ENCODE peak calls at places on chromosomes 5 and 9, in six cellular contexts. One of them, this sample, is unnamed.

GRCh38 chr9:109574061-109574882 is 76.2 kb upstream of the PTPN3 start:
- DNase-seq in BE2C: peak
- DNase-seq in SJSA1: peak
- DNase-seq in GM23248: peak
- DNase-seq in tibial nerve: peak
- DNase-seq in uterus: no peak
- DNase-seq in this sample: peak

GRCh38 chr9:92325269-92325990 is at the start of the genes CENPP and NOL8:
- DNase-seq in tibial nerve: peak
- DNase-seq in SJSA1: peak
- DNase-seq in uterus: peak
- DNase-seq in BE2C: peak
- DNase-seq in GM23248: peak
- DNase-seq in this sample: peak

GRCh38 chr5:891117-891836 is 1.3 kb downstream of the BRD9 start:
- DNase-seq in GM23248: peak
- DNase-seq in BE2C: peak
- DNase-seq in tibial nerve: no peak
- DNase-seq in uterus: no peak
- DNase-seq in SJSA1: no peak
- DNase-seq in this sample: no peak

GRCh38 chr9:108100571-108100970 is 611.0 kb upstream of the KLF4 start:
- DNase-seq in BE2C: no peak
- DNase-seq in tibial nerve: no peak
- DNase-seq in SJSA1: no peak
- DNase-seq in uterus: no peak
- DNase-seq in GM23248: no peak
- DNase-seq in this sample: peak

GRCh38 chr5:66582499-66582898 is 13.7 kb upstream of the MAST4 start:
- DNase-seq in BE2C: no peak
- DNase-seq in tibial nerve: no peak
- DNase-seq in SJSA1: no peak
- DNase-seq in uterus: no peak
- DNase-seq in GM23248: peak
- DNase-seq in this sample: peak

GRCh38 chr5:176816791-176817272 is 6.5 kb downstream of the UNC5A start:
- DNase-seq in GM23248: no peak
- DNase-seq in BE2C: peak
- DNase-seq in SJSA1: no peak
- DNase-seq in tibial nerve: no peak
- DNase-seq in uterus: no peak
- DNase-seq in this sample: no peak

GRCh38 chr5:174087783-174088182 is 42.3 kb downstream of the NSG2 start:
- DNase-seq in GM23248: no peak
- DNase-seq in uterus: no peak
- DNase-seq in BE2C: no peak
- DNase-seq in SJSA1: no peak
- DNase-seq in tibial nerve: no peak
- DNase-seq in this sample: no peak

GRCh38 chr5:169037478-169037877 is 263.5 kb downstream of the SLIT3 start:
- DNase-seq in GM23248: no peak
- DNase-seq in tibial nerve: no peak
- DNase-seq in SJSA1: no peak
- DNase-seq in BE2C: no peak
- DNase-seq in uterus: no peak
- DNase-seq in this sample: no peak

GRCh38 chr5:36944607-36945225 is 68.1 kb downstream of the NIPBL start:
- DNase-seq in GM23248: peak
- DNase-seq in uterus: no peak
- DNase-seq in tibial nerve: no peak
- DNase-seq in BE2C: no peak
- DNase-seq in SJSA1: peak
- DNase-seq in this sample: peak

GRCh38 chr9:15724006-15724405 is 171.2 kb downstream of the CCDC171 start:
- DNase-seq in GM23248: peak
- DNase-seq in uterus: no peak
- DNase-seq in SJSA1: peak
- DNase-seq in BE2C: no peak
- DNase-seq in tibial nerve: no peak
- DNase-seq in this sample: peak

GRCh38 chr5:121841900-121842299 is 9.8 kb upstream of the FTMT start:
- DNase-seq in BE2C: no peak
- DNase-seq in SJSA1: no peak
- DNase-seq in tibial nerve: no peak
- DNase-seq in GM23248: peak
- DNase-seq in uterus: no peak
- DNase-seq in this sample: no peak

GRCh38 chr9:6645153-6646027 is at the start of gene GLDC:
- DNase-seq in SJSA1: no peak
- DNase-seq in tibial nerve: peak
- DNase-seq in uterus: peak
- DNase-seq in GM23248: no peak
- DNase-seq in BE2C: peak
- DNase-seq in this sample: no peak

GRCh38 chr9:123864291-123864690 is 65.6 kb downstream of the DENND1A start:
- DNase-seq in GM23248: no peak
- DNase-seq in uterus: no peak
- DNase-seq in BE2C: no peak
- DNase-seq in tibial nerve: no peak
- DNase-seq in SJSA1: no peak
- DNase-seq in this sample: no peak

GRCh38 chr5:179192891-179193470 is 132.8 kb downstream of the ZNF354C start:
- DNase-seq in tibial nerve: no peak
- DNase-seq in BE2C: no peak
- DNase-seq in uterus: no peak
- DNase-seq in SJSA1: no peak
- DNase-seq in GM23248: no peak
- DNase-seq in this sample: no peak

GRCh38 chr9:129726322-129727160 is 26.3 kb downstream of the PTGES start:
- DNase-seq in SJSA1: peak
- DNase-seq in GM23248: peak
- DNase-seq in uterus: peak
- DNase-seq in tibial nerve: peak
- DNase-seq in BE2C: peak
- DNase-seq in this sample: peak

GRCh38 chr9:35374436-35374835 is 115.5 kb upstream of the RUSC2 start:
- DNase-seq in BE2C: no peak
- DNase-seq in GM23248: no peak
- DNase-seq in tibial nerve: no peak
- DNase-seq in uterus: no peak
- DNase-seq in SJSA1: no peak
- DNase-seq in this sample: no peak

GRCh38 chr5:14397717-14398116 is 183.9 kb upstream of the OTULINL start:
- DNase-seq in tibial nerve: no peak
- DNase-seq in uterus: no peak
- DNase-seq in BE2C: no peak
- DNase-seq in GM23248: peak
- DNase-seq in SJSA1: no peak
- DNase-seq in this sample: peak

GRCh38 chr5:173512637-173513435 is 103.6 kb downstream of the BOD1 start:
- DNase-seq in GM23248: no peak
- DNase-seq in uterus: no peak
- DNase-seq in SJSA1: no peak
- DNase-seq in tibial nerve: no peak
- DNase-seq in BE2C: no peak
- DNase-seq in this sample: no peak

GRCh38 chr5:14983666-14984441 is 112.3 kb upstream of the ANKH start:
- DNase-seq in SJSA1: no peak
- DNase-seq in GM23248: no peak
- DNase-seq in tibial nerve: no peak
- DNase-seq in BE2C: no peak
- DNase-seq in uterus: no peak
- DNase-seq in this sample: no peak

GRCh38 chr9:116859763-116860162 is 172.7 kb downstream of the TRIM32 start:
- DNase-seq in GM23248: no peak
- DNase-seq in uterus: no peak
- DNase-seq in tibial nerve: no peak
- DNase-seq in SJSA1: no peak
- DNase-seq in BE2C: no peak
- DNase-seq in this sample: no peak

GRCh38 chr5:139181835-139182452 is 16.2 kb downstream of the SIL1 start:
- DNase-seq in tibial nerve: no peak
- DNase-seq in GM23248: peak
- DNase-seq in SJSA1: no peak
- DNase-seq in BE2C: peak
- DNase-seq in uterus: no peak
- DNase-seq in this sample: peak

GRCh38 chr5:135631356-135631755 is 52.6 kb upstream of the CXCL14 start:
- DNase-seq in GM23248: no peak
- DNase-seq in tibial nerve: no peak
- DNase-seq in SJSA1: no peak
- DNase-seq in BE2C: no peak
- DNase-seq in uterus: no peak
- DNase-seq in this sample: no peak

GRCh38 chr9:72415948-72416347 is 50.9 kb upstream of the ZFAND5 start:
- DNase-seq in uterus: no peak
- DNase-seq in GM23248: no peak
- DNase-seq in SJSA1: no peak
- DNase-seq in tibial nerve: no peak
- DNase-seq in BE2C: no peak
- DNase-seq in this sample: no peak

DNA sequence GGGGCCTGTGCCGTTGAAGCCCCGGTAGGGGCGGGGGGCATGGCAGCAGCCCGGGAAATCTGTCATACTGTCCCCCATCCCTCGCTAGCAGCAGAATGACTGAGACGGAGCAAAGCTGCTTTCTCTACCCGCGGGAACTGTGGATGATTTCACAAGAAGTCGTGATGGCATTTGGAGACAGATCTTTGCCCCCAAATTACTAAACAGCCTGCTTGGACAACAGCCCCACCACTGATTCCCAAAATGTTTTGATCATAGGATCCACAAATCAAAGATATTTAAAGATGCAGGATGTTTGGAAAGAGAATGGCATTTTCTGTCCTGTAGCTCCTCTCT is 216.6 kb downstream of the PDZD2 start:
- DNase-seq in SJSA1: no peak
- DNase-seq in GM23248: no peak
- DNase-seq in BE2C: no peak
- DNase-seq in uterus: no peak
- DNase-seq in tibial nerve: no peak
- DNase-seq in this sample: no peak
- H3K4me3 ChIP-seq in SJSA1: peak
- H3K4me3 ChIP-seq in GM23248: no peak
- H3K4me3 ChIP-seq in BE2C: peak
- H3K4me3 ChIP-seq in uterus: peak
- H3K4me3 ChIP-seq in tibial nerve: peak
- H3K4me3 ChIP-seq in this sample: peak

DNA sequence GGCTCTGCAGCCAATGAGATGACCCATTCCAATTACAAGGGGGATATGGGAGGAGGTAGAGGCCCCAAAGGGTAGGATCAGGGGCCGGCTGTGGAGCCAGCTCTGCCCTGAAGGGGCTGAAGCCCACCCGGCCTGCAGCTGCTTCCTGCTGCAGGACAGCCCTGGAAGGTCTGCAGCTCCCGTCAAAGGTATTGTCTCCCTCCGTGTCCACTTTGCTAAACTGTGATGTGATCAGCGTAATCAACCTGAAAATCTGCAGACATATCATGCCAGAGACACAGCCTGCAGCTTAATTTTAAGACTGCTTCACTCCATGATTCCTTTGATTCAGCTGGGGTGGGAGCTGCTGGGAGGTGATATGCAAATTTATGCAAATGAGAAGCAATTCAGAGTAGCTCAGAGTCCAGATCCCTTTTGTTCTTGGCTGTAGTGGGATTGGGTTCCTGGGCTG is 90.7 kb downstream of the GADD45G start:
- DNase-seq in SJSA1: no peak
- DNase-seq in GM23248: no peak
- DNase-seq in BE2C: no peak
- DNase-seq in tibial nerve: no peak
- DNase-seq in uterus: no peak
- DNase-seq in this sample: no peak
- H3K4me3 ChIP-seq in SJSA1: no peak
- H3K4me3 ChIP-seq in GM23248: no peak
- H3K4me3 ChIP-seq in BE2C: no peak
- H3K4me3 ChIP-seq in tibial nerve: no peak
- H3K4me3 ChIP-seq in uterus: no peak
- H3K4me3 ChIP-seq in this sample: no peak

GRCh38 chr9:115691686-115692085 is 461.9 kb upstream of the PAPPA start:
- DNase-seq in SJSA1: peak
- DNase-seq in GM23248: peak
- DNase-seq in tibial nerve: no peak
- DNase-seq in BE2C: no peak
- DNase-seq in uterus: no peak
- DNase-seq in this sample: peak

GRCh38 chr9:115691097-115691496 is 462.5 kb upstream of the PAPPA start:
- DNase-seq in SJSA1: peak
- DNase-seq in GM23248: peak
- DNase-seq in BE2C: no peak
- DNase-seq in uterus: no peak
- DNase-seq in tibial nerve: no peak
- DNase-seq in this sample: peak

GRCh38 chr9:115689331-115689730 is 464.3 kb upstream of the PAPPA start:
- DNase-seq in GM23248: no peak
- DNase-seq in uterus: no peak
- DNase-seq in tibial nerve: no peak
- DNase-seq in SJSA1: no peak
- DNase-seq in BE2C: no peak
- DNase-seq in this sample: no peak

GRCh38 chr9:115694991-115695390 is 458.6 kb upstream of the PAPPA start:
- DNase-seq in tibial nerve: no peak
- DNase-seq in BE2C: no peak
- DNase-seq in uterus: no peak
- DNase-seq in GM23248: peak
- DNase-seq in SJSA1: no peak
- DNase-seq in this sample: peak

DNA sequence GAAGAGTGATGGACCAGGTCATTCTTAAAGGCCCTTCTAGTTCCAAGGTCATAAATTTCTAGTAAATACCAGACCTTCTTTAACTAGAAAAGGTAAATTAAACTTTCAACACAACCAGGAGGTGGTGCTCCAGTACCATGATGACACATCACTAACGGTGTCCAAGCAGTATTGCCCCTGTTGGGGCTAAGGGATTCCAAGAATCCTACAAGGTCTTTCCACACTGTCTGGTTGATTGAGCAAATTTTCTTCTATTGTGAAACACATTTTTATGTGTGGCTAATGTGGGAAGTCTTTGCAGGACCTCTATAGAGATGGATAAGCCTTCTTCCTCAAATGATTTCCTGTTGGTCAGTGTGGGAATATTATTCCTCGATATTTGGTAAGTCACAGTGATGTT is 459.6 kb upstream of the PAPPA start:
- DNase-seq in SJSA1: peak
- DNase-seq in BE2C: no peak
- DNase-seq in tibial nerve: no peak
- DNase-seq in uterus: no peak
- DNase-seq in GM23248: peak
- DNase-seq in this sample: peak
- H3K4me3 ChIP-seq in SJSA1: no peak
- H3K4me3 ChIP-seq in BE2C: no peak
- H3K4me3 ChIP-seq in tibial nerve: no peak
- H3K4me3 ChIP-seq in uterus: no peak
- H3K4me3 ChIP-seq in GM23248: no peak
- H3K4me3 ChIP-seq in this sample: no peak

DNA sequence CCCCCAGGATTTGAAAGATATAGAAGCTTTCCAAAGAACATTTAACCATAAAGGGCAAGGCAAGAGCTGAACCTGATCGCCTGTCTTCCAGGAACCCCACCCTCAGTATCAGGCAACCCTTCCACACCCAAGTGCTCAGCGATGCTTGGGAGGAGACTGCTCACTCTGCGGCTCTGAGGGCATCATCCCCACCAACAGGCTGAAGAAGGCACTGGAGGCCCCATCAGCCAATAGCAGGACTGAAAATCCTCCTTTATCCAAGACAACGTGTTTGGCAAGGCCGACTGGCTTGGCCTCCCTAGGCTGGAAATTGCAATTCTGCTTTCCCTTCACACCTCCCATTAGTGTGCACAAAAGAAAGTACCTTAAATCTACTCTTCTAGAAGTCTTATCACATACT is 1.4 kb upstream of the PPP2CA start:
- DNase-seq in GM23248: peak
- DNase-seq in uterus: peak
- DNase-seq in BE2C: peak
- DNase-seq in SJSA1: no peak
- DNase-seq in tibial nerve: peak
- DNase-seq in this sample: peak
- H3K4me3 ChIP-seq in GM23248: peak
- H3K4me3 ChIP-seq in uterus: peak
- H3K4me3 ChIP-seq in BE2C: peak
- H3K4me3 ChIP-seq in SJSA1: no peak
- H3K4me3 ChIP-seq in tibial nerve: peak
- H3K4me3 ChIP-seq in this sample: no peak